ENCODE peak calls at places on chromosomes 11 and 22, in four cellular contexts. G, N, Z and K are unnamed samples. For H3K4me1, the result is how much of the 10 kb centered on the place peaks cover.

GRCh38 chr11:76209956-76210885 is 3.9 kb upstream of the WNT11 start:
- DNase-seq in Z (peak), N (peak), G (peak), K (peak)

GRCh38 chr11:103624708-103625623 is 411.5 kb upstream of the DDI1 start:
- DNase-seq in Z (no peak), G (no peak), N (no peak), K (no peak)

GRCh38 chr11:45850446-45850845 is 3.2 kb downstream of the CRY2 start:
- DNase-seq in G (no peak), Z (no peak), N (no peak), K (no peak)

GRCh38 chr11:24064309-24064903 is 432.4 kb upstream of the LUZP2 start:
- DNase-seq in Z (no peak), N (no peak), G (no peak), K (no peak)

GRCh38 chr11:125062196-125062930 is 742 bp upstream of the SLC37A2 start:
- DNase-seq in N (no peak), G (no peak), Z (no peak), K (no peak)

GRCh38 chr11:16261836-16262644 is 94.3 kb downstream of the SOX6 start:
- DNase-seq in Z (no peak), N (no peak), G (no peak), K (peak)

GRCh38 chr11:112085822-112086421 is 634 bp downstream of the TIMM8B start:
- DNase-seq in G (peak), N (peak), Z (no peak), K (no peak)

GRCh38 chr11:61902313-61902712 is 11.0 kb upstream of the FADS3 start:
- DNase-seq in N (no peak), G (no peak), Z (no peak), K (no peak)

GRCh38 chr11:27720277-27720830 is 20.1 kb upstream of the BDNF start:
- DNase-seq in Z (no peak), N (no peak), G (no peak), K (peak)

GRCh38 chr11:63614136-63614664 is at the start of gene PLAAT3:
- DNase-seq in Z (peak), G (peak), N (peak), K (peak)

GRCh38 chr11:125941606-125942275 is 4.1 kb upstream of the VSIG10L2 start:
- DNase-seq in N (no peak), G (peak), Z (peak), K (peak)

GRCh38 chr11:213111-213510 is 5.6 kb downstream of the RIC8A start:
- DNase-seq in Z (no peak), N (no peak), G (no peak), K (no peak)

GRCh38 chr22:23168381-23169031 is 11.8 kb upstream of the BCR start:
- DNase-seq in G (no peak), Z (no peak), N (no peak), K (no peak)

GRCh38 chr22:48057116-48057835 is 1294.8 kb downstream of the TBC1D22A start:
- DNase-seq in N (no peak), Z (no peak), G (no peak), K (no peak)

GRCh38 chr11:113880966-113881365 is 5.6 kb upstream of the USP28 start:
- DNase-seq in G (no peak), N (no peak), Z (no peak), K (no peak)

GRCh38 chr22:24703101-24703500 is 71.4 kb downstream of the PIWIL3 start:
- DNase-seq in N (no peak), Z (peak), G (no peak), K (no peak)

GRCh38 chr22:41382098-41382578 is 396 bp downstream of the TEF start:
- DNase-seq in Z (peak), N (no peak), G (peak), K (peak)

GRCh38 chr11:2122907-2123627 is 16.1 kb downstream of the IGF2 start:
- DNase-seq in Z (peak), N (peak), G (no peak), K (no peak)

GRCh38 chr22:44724416-44724815 is 22.4 kb downstream of the PRR5 start:
- DNase-seq in Z (no peak), G (no peak), N (no peak), K (no peak)

GRCh38 chr22:26457661-26458272 is 25.8 kb downstream of the HPS4 start:
- DNase-seq in G (no peak), Z (no peak), N (no peak), K (no peak)

GRCh38 chr22:18024276-18024939 is at the start of gene MICAL3:
- DNase-seq in Z (peak), N (peak), G (peak), K (peak)

GRCh38 chr11:44600261-44600660 is 34.8 kb downstream of the CD82 start:
- DNase-seq in G (no peak), N (no peak), Z (no peak), K (no peak)

GRCh38 chr22:17549655-17550054 is 13.6 kb upstream of the SLC25A18 start:
- DNase-seq in Z (no peak), G (no peak), N (no peak), K (no peak)

GRCh38 chr22:29482726-29483125 is 2.7 kb downstream of the NEFH start:
- DNase-seq in G (no peak), Z (no peak), N (no peak), K (no peak)

GRCh38 chr11:34068098-34068497 is 16.6 kb downstream of the CAPRIN1 start:
- DNase-seq in G (no peak), N (no peak), Z (no peak), K (no peak)

GRCh38 chr11:6413791-6414231 is 5.1 kb downstream of the APBB1 start:
- DNase-seq in N (no peak), G (no peak), Z (no peak), K (no peak)

GRCh38 chr11:808427-809286 is 1.1 kb upstream of the RPLP2 start:
- DNase-seq in G (peak), N (peak), Z (no peak), K (peak)

DNA sequence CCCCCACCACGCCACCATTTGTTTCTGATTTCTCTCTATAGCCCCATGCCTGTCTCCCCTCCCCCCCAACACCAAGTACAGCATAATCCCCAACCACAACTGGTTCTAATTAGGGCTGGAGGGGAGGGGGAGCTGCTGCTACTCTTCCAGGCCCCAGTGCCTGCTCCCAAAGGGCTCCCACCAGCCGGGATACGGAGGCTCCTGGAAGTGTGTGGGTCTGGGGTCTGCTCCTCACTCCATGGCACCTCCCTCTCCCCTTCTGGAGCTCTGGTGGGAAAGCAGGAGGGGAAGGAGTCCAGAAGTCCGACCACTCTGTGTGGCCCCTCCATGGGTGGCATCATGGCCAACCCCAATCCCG is 18.0 kb downstream of the BCL9L start:
- DNase-seq in Z (no peak), G (no peak), N (no peak), K (peak)
- H3K4me1 ChIP-seq in Z (under half), G (half or more), N (half or more), K (under half)

DNA sequence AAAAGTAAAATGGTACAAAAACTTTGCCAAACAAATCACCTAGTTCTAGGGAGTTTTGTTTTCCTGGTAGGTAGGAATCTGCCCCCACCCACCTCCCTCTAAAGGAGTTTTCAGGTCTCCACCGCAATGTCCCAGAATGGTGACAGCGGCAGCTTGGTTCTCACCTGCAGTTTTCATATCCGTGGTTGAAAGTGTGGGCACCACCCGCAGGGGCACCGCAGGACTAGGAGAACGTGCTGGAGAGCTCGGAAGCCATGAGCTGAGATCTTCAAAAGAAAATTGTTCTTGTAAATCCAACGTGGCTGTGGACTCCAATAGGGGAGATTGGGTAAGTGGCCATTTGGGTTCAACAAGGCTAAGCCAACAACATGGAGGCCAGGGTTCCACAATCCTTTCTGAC is 10.8 kb downstream of the NFRKB start:
- DNase-seq in N (no peak), G (no peak), Z (no peak), K (no peak)
- H3K4me3 ChIP-seq in N (no peak), G (no peak), Z (no peak), K (no peak)

DNA sequence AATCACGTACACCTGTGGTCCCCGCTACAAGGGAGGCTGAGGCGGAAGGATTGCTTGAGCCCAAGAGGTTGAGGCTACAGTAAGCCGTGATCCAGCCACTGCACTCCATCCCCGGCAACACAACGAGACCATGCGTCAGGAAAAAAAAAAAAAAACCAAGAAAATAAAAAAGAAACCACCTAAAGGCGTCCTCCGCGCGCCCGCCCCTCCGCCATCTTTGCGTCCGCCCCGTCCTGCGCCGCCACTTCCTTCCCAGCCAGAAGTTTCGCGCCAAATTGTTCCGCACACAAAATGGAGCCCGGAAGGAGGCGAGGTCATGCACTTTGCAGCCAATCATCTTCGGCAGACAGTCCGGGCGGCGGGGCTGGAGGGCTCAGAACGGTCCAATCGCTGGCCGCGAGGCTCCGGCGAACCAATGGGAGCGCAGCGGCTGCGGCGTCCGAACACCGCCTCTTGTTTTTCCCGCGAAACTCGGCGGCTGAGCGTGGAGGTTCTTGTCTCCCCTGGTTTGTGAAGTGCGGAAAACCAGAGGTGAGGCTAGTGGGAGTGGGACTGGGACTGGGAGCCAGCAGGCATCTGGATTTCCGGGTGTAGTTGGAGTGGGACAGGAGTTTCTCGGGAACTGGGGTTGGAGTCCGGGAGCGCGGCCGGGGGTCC is at the start of gene MCM5:
- DNase-seq in Z (peak), G (peak), N (peak), K (peak)
- H3K4me1 ChIP-seq in Z (under half), G (under half), N (half or more), K (under half)

DNA sequence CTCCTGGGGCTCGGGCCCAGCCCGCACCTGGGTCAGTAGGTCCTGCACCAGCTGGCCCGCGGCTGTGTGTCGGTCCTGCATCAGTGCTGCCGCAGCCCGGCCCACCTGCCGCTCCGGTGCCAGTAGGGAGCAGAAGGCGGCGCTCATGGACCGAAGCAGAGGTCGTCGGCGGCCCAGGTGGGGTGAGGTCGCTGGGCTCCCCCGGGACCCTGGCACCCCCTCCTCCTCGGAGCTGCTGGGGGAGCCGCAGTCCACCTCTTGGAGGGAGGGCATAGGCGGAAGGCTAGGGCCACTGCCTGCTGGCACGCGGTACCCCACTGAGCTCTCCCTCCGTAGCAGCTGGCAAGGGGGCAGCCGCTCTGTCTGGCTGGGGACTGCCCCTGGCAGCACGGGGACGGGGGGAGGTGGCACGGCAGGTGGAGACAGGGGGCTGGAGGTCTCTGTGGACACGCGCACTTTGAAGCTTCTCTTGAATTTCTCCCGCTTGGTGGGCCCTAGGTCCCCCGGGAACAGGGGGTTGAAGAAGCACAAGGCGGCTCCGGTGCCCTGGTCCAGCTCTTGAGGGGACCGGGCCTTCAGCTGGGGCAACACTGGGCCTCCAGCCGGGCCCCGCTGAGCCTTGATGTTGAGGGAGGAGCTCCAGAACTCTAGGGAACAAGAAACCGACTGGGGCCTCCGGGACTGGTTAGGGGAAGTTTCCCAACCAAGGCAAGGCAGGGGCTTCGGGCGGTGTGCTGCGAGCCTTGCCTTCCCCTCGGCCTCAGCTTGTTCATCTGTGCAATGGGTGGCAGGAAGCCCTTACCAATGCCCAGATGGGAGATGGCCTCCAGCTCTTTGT is 1.4 kb downstream of the RIN1 start:
- DNase-seq in Z (peak), N (peak), G (no peak), K (no peak)
- H3K4me3 ChIP-seq in Z (no peak), N (peak), G (peak), K (peak)

GRCh38 chr22:37503183-37503683 is 16.0 kb downstream of the CARD10 start:
- DNase-seq in Z (no peak), N (no peak), G (no peak), K (no peak)

GRCh38 chr22:37505565-37505964 is 13.7 kb downstream of the CARD10 start:
- DNase-seq in N (no peak), Z (no peak), G (no peak), K (no peak)

GRCh38 chr22:37505989-37506388 is 13.2 kb downstream of the CARD10 start:
- DNase-seq in G (no peak), Z (no peak), N (no peak), K (no peak)

GRCh38 chr22:37503850-37504249 is 15.4 kb downstream of the CARD10 start:
- DNase-seq in Z (no peak), G (peak), N (no peak), K (no peak)

GRCh38 chr22:37504964-37505363 is 14.3 kb downstream of the CARD10 start:
- DNase-seq in N (no peak), Z (no peak), G (no peak), K (no peak)
- H3K4me1 ChIP-seq in N (under half), Z (under half), G (under half), K (half or more)

GRCh38 chr22:37563153-37564081 is 3.1 kb downstream of the CDC42EP1 start:
- DNase-seq in N (no peak), G (peak), Z (peak), K (peak)

GRCh38 chr22:37564111-37564711 is 3.9 kb downstream of the CDC42EP1 start:
- DNase-seq in G (no peak), Z (no peak), N (no peak), K (no peak)

GRCh38 chr22:37561209-37562048 is 1.1 kb downstream of the CDC42EP1 start:
- DNase-seq in N (peak), Z (peak), G (peak), K (peak)

GRCh38 chr22:37560682-37561208 is 465 bp downstream of the CDC42EP1 start:
- DNase-seq in Z (peak), G (peak), N (no peak), K (peak)

DNA sequence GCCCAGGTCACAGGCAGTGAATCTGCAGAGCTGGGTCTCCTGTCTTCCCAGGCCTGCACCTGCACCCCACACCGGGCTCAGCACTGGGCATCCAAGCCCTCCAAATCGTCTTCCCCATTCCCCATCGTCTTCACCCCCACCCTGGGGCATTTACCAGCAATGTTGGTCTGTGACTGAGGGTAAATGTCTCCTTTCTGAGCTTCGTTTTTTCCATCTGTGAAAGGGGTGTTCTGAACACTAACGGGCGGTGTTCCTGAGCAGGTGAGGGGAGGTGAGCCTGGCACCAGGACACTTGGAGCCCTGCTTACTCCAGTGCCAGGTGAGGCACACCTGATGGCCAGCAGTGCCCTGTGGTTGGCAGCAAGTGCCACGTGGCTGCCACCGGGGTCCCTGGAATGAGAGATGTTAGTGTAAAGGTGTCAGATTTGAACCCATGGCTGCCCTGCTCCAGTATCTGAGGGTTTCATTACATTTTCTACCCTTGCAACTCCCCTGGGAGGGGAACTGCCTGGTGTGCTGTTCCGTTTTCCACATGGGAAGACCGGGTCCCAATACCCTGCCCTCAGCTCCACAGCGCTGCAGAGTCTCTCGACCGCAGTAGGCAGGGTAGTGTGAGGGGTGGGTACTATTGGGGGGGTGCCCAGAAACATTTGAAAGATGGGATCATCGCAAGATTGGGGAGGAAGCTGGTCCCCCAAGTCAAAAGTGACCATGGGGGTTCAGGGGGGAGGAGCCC is 1.9 kb downstream of the CDC42EP1 start:
- DNase-seq in G (no peak), Z (no peak), N (no peak), K (no peak)
- H3K4me3 ChIP-seq in G (peak), Z (peak), N (peak), K (peak)